ENCODE peak calls at places on chromosomes 5 and 9, in nine cellular contexts. Q is activated CD4-positive, CD25-positive, alpha-beta regulatory T cell treated with anti-CD3 and anti-CD28 coated beads, Interleukin-2, amount 50 U/mL, for 72 hours; Y is HT1080; L is islet precursor cell; F is NCI-H510A; V is H4; J is heart left ventricle; A is NCI-H774; M is IMR-90. U is an unnamed sample.

GRCh38 chr9:2307480-2307879 is 292.3 kb downstream of the SMARCA2 start:
- DNase-seq in L (no peak), F (no peak), J (no peak), Y (peak; percentile 67), A (no peak), Q (no peak), M (peak; percentile 33), V (peak; percentile 60), U (peak; percentile 91)

GRCh38 chr5:180824630-180825476 is 22.2 kb upstream of the MGAT1 start:
- DNase-seq in V (no peak), J (no peak), F (no peak), M (no peak), A (no peak), Q (no peak), L (no peak), Y (no peak), U (no peak)

GRCh38 chr9:34321451-34321850 is 7.6 kb downstream of the KIF24 start:
- DNase-seq in A (no peak), Q (no peak), M (no peak), L (no peak), F (no peak), J (no peak), V (no peak), Y (no peak), U (no peak)

GRCh38 chr5:30505014-30505886 is 688.2 kb upstream of the CDH6 start:
- DNase-seq in J (no peak), Y (peak; percentile 81), A (peak; percentile 19), F (no peak), M (peak; percentile 64), V (no peak), Q (no peak), L (no peak), U (peak; percentile 0)

GRCh38 chr9:121350993-121351561 is 19.0 kb downstream of the STOM start:
- DNase-seq in F (no peak), J (peak; percentile 77), A (no peak), V (peak; percentile 89), M (peak; percentile 92), Y (peak; percentile 80), L (no peak), Q (no peak), U (peak; percentile 95)

GRCh38 chr5:10501554-10502075 is 59.9 kb downstream of the ROPN1L start:
- DNase-seq in M (no peak), Q (no peak), F (no peak), V (peak; percentile 34), Y (no peak), L (no peak), J (no peak), A (no peak), U (no peak)

GRCh38 chr9:5582835-5583195 is 46.1 kb upstream of the RIC1 start:
- DNase-seq in J (peak; percentile 36), V (no peak), A (no peak), Q (no peak), Y (peak; percentile 76), F (no peak), L (peak; percentile 57), M (peak; percentile 89), U (peak; percentile 83)

GRCh38 chr5:68946728-68947127 is 147.1 kb upstream of the SLC30A5 start:
- DNase-seq in V (no peak), F (no peak), A (no peak), J (no peak), L (no peak), Y (no peak), M (no peak), Q (no peak), U (no peak)

GRCh38 chr9:31023793-31024192 is 1360.7 kb upstream of the ACO1 start:
- DNase-seq in Y (no peak), V (no peak), J (no peak), Q (no peak), L (no peak), M (no peak), F (no peak), A (peak; percentile 9), U (no peak)

GRCh38 chr9:18786196-18786595 is 246.8 kb downstream of the SAXO1 start:
- DNase-seq in V (no peak), J (no peak), Y (no peak), Q (no peak), F (no peak), L (no peak), M (no peak), A (no peak), U (peak; percentile 28)

GRCh38 chr9:89444212-89444611 is 53.7 kb downstream of the SEMA4D start:
- DNase-seq in Y (no peak), V (no peak), J (peak; percentile 59), F (no peak), M (no peak), Q (no peak), L (no peak), A (no peak), U (no peak)

GRCh38 chr5:52869391-52869790 is 81.7 kb downstream of the ITGA1 start:
- DNase-seq in F (no peak), Q (no peak), L (no peak), M (no peak), A (no peak), V (no peak), Y (no peak), J (no peak), U (no peak)

GRCh38 chr5:150486402-150487198 is 21.3 kb upstream of the NDST1 start:
- DNase-seq in A (no peak), Q (peak; percentile 40), L (peak; percentile 99), M (peak; percentile 48), V (no peak), Y (peak; percentile 60), F (peak; percentile 76), J (peak; percentile 75), U (peak; percentile 70)

GRCh38 chr9:124852829-124853531 is at the start of gene WDR38:
- DNase-seq in F (peak; percentile 35), M (peak; percentile 66), Y (peak; percentile 78), A (peak; percentile 67), V (peak; percentile 71), Q (peak; percentile 86), L (peak; percentile 91), J (peak; percentile 86), U (peak; percentile 87)

GRCh38 chr5:148792649-148793048 is 33.8 kb upstream of the ADRB2 start:
- DNase-seq in F (no peak), J (no peak), V (no peak), A (no peak), L (no peak), Q (no peak), Y (peak; percentile 28), M (no peak), U (no peak)

GRCh38 chr9:113921366-113921765 is 45.3 kb downstream of the ZNF618 start:
- DNase-seq in M (peak; percentile 19), Y (no peak), F (no peak), A (no peak), Q (no peak), L (peak; percentile 24), V (no peak), J (no peak), U (no peak)

GRCh38 chr5:148786456-148786855 is 40.0 kb upstream of the ADRB2 start:
- DNase-seq in Q (no peak), L (no peak), F (no peak), V (no peak), Y (no peak), M (peak; percentile 40), A (no peak), J (no peak), U (peak; percentile 27)

GRCh38 chr9:117414906-117415583 is at the start of gene ASTN2:
- DNase-seq in M (no peak), L (peak; percentile 66), J (peak; percentile 23), V (no peak), A (peak; percentile 43), F (no peak), Q (no peak), Y (no peak), U (no peak)

GRCh38 chr5:20575515-20575914 is 587.5 kb upstream of the CDH18 start:
- DNase-seq in M (no peak), F (no peak), V (no peak), Y (no peak), Q (no peak), L (no peak), J (no peak), A (no peak), U (no peak)

GRCh38 chr5:42807722-42808447 is 3.8 kb downstream of the SELENOP start:
- DNase-seq in V (no peak), L (no peak), M (peak; percentile 4), A (no peak), Y (no peak), Q (no peak), F (no peak), J (peak; percentile 36), U (no peak)

GRCh38 chr9:122265265-122265900 is 701 bp downstream of the MRRF start:
- DNase-seq in M (peak; percentile 6), Q (no peak), J (no peak), V (peak; percentile 24), A (peak; percentile 14), Y (peak; percentile 50), L (no peak), F (no peak), U (peak; percentile 64)

GRCh38 chr9:22446589-22446949 is at the start of gene DMRTA1:
- DNase-seq in V (peak; percentile 44), M (peak; percentile 25), F (peak; percentile 2), L (peak; percentile 94), Q (no peak), A (peak; percentile 91), Y (peak; percentile 76), J (peak; percentile 86), U (peak; percentile 76)

GRCh38 chr5:107979272-107979671 is 308.5 kb upstream of the EFNA5 start:
- DNase-seq in Y (no peak), V (peak; percentile 42), J (no peak), M (peak; percentile 14), F (no peak), A (peak; percentile 54), L (no peak), Q (no peak), U (peak; percentile 24)

GRCh38 chr5:176769911-176770310 is 40.4 kb upstream of the UNC5A start:
- DNase-seq in J (no peak), M (no peak), Q (peak; percentile 5), Y (no peak), L (peak; percentile 30), F (no peak), A (no peak), V (no peak), U (no peak)

GRCh38 chr5:139600336-139600949 is 39.3 kb downstream of the UBE2D2 start:
- DNase-seq in J (no peak), M (peak; percentile 86), L (no peak), A (no peak), F (no peak), Y (peak; percentile 79), Q (no peak), V (no peak), U (peak; percentile 73)

GRCh38 chr5:72166070-72166979 is 59.0 kb downstream of the MAP1B start:
- DNase-seq in L (no peak), Q (no peak), F (no peak), M (peak; percentile 51), J (peak; percentile 55), A (no peak), V (peak; percentile 85), Y (no peak), U (peak; percentile 72)

GRCh38 chr9:133340256-133340655 is 4.3 kb upstream of the SURF6 start:
- DNase-seq in L (no peak), M (no peak), Y (no peak), V (no peak), F (no peak), A (no peak), Q (no peak), J (no peak), U (no peak)

GRCh38 chr5:102663771-102664530 is 91.2 kb upstream of the PAM start:
- DNase-seq in J (no peak), F (no peak), V (no peak), Y (no peak), M (no peak), A (no peak), Q (no peak), L (no peak), U (peak; percentile 23)

GRCh38 chr9:126688617-126689016 is 74.9 kb downstream of the LMX1B start:
- DNase-seq in Q (no peak), V (no peak), M (no peak), A (no peak), Y (no peak), F (no peak), J (peak; percentile 4), L (no peak), U (no peak)

GRCh38 chr9:6759114-6759977 is 1.6 kb downstream of the KDM4C start:
- DNase-seq in F (no peak), Q (no peak), L (no peak), Y (peak; percentile 84), V (peak; percentile 62), J (no peak), M (peak; percentile 82), A (peak; percentile 35), U (peak; percentile 95)

U was measured in GM23248.